ENCODE peak calls at places on chromosomes 11 and 22, in eight cellular contexts. E is 8988T; R is stimulated activated CD8-positive, alpha-beta memory T cell treated with anti-CD3 and anti-CD28 coated beads, Interleukin-15, amount 100 ng/mL, for 24 hours; X is A673; A is Daoy; P is HT1080; H is NCI-H146; T is activated CD4-positive, alpha-beta T cell treated with anti-CD3 and anti-CD28 coated beads for 24 hours. V is an unnamed sample.

GRCh38 chr11:82732734-82733443 is 775 bp downstream of the FAM181B start:
- DNase-seq in E (no peak), R (no peak), X (peak; percentile 25), A (peak; percentile 27), P (no peak), H (no peak), T (no peak), V (peak; percentile 70)

GRCh38 chr11:64885367-64886286 is 7.2 kb upstream of the EHD1 start:
- DNase-seq in E (no peak), R (no peak), X (peak; percentile 47), A (peak; percentile 55), P (peak; percentile 49), H (no peak), T (no peak), V (peak; percentile 21)

GRCh38 chr11:78752528-78752927 is 177.9 kb upstream of the NARS2 start:
- DNase-seq in E (no peak), R (no peak), X (no peak), A (no peak), P (no peak), H (no peak), T (no peak), V (peak; percentile 57)

GRCh38 chr11:76653674-76654309 is 16.8 kb downstream of the LRRC32 start:
- DNase-seq in E (no peak), R (no peak), X (no peak), A (no peak), P (peak; percentile 18), H (no peak), T (no peak), V (no peak)

GRCh38 chr11:67290801-67291200 is 1.7 kb downstream of the ANKRD13D start:
- DNase-seq in E (no peak), R (no peak), X (no peak), A (no peak), P (no peak), H (no peak), T (no peak), V (no peak)

GRCh38 chr11:70038034-70038834 is 39.9 kb upstream of the ANO1 start:
- DNase-seq in E (no peak), R (no peak), X (no peak), A (no peak), P (no peak), H (no peak), T (no peak), V (no peak)

GRCh38 chr11:62556102-62556871 is 9.7 kb upstream of the AHNAK start:
- DNase-seq in E (peak; percentile 92), R (no peak), X (peak; percentile 91), A (peak; percentile 98), P (peak; percentile 99), H (no peak), T (peak; percentile 62), V (peak; percentile 60)

GRCh38 chr11:117439256-117439655 is 111.6 kb downstream of the CEP164 start:
- DNase-seq in E (no peak), R (no peak), X (no peak), A (no peak), P (no peak), H (no peak), T (no peak), V (no peak)

GRCh38 chr11:125338886-125339811 is 156.9 kb downstream of the FEZ1 start:
- DNase-seq in E (no peak), R (no peak), X (no peak), A (peak; percentile 18), P (no peak), H (no peak), T (no peak), V (peak; percentile 39)

GRCh38 chr22:25482868-25483639 is 81.4 kb upstream of the GRK3 start:
- DNase-seq in E (no peak), R (no peak), X (no peak), A (no peak), P (no peak), H (no peak), T (no peak), V (peak; percentile 49)

GRCh38 chr11:23555085-23555484 is 694.8 kb upstream of the CCDC179 start:
- DNase-seq in E (no peak), R (no peak), X (no peak), A (no peak), P (peak; percentile 67), H (no peak), T (no peak), V (no peak)

GRCh38 chr11:14907411-14908213 is 15.6 kb upstream of the CYP2R1 start:
- DNase-seq in E (no peak), R (peak; percentile 75), X (peak; percentile 84), A (peak; percentile 59), P (no peak), H (peak; percentile 21), T (peak; percentile 88), V (peak; percentile 81)

GRCh38 chr11:63504933-63505586 is 824 bp upstream of the LGALS12 start:
- DNase-seq in E (no peak), R (no peak), X (no peak), A (no peak), P (no peak), H (no peak), T (no peak), V (no peak)

GRCh38 chr11:69382131-69383128 is 88.5 kb downstream of the MYEOV start:
- DNase-seq in E (peak; percentile 79), R (no peak), X (no peak), A (no peak), P (no peak), H (peak; percentile 22), T (no peak), V (peak; percentile 42)